ENCODE peak calls at places on chromosome 13, in seven cellular contexts. One of them, this sample, is unnamed.

GRCh38 chr13:43309301-43309700 is 285.9 kb downstream of the DNAJC15 start:
- DNase-seq in CD4-positive, CD25-positive, alpha-beta regulatory T cell: no peak
- DNase-seq in stomach: no peak
- DNase-seq in lower lobe of right lung: no peak
- DNase-seq in ovary: no peak
- DNase-seq in osteoblast: no peak
- DNase-seq in heart left ventricle: no peak
- DNase-seq in this sample: no peak

GRCh38 chr13:34469212-34469983 is 472.7 kb upstream of the NBEA start:
- DNase-seq in CD4-positive, CD25-positive, alpha-beta regulatory T cell: no peak
- DNase-seq in stomach: no peak
- DNase-seq in lower lobe of right lung: no peak
- DNase-seq in ovary: no peak
- DNase-seq in osteoblast: no peak
- DNase-seq in heart left ventricle: no peak
- DNase-seq in this sample: no peak

GRCh38 chr13:49308104-49308875 is 60.6 kb downstream of the CDADC1 start:
- DNase-seq in CD4-positive, CD25-positive, alpha-beta regulatory T cell: no peak
- DNase-seq in stomach: peak; percentile 86
- DNase-seq in lower lobe of right lung: peak; percentile 64
- DNase-seq in ovary: peak; percentile 90
- DNase-seq in osteoblast: peak; percentile 90
- DNase-seq in heart left ventricle: peak; percentile 87
- DNase-seq in this sample: no peak

GRCh38 chr13:34867590-34867989 is 74.5 kb upstream of the NBEA start:
- DNase-seq in CD4-positive, CD25-positive, alpha-beta regulatory T cell: no peak
- DNase-seq in stomach: no peak
- DNase-seq in lower lobe of right lung: no peak
- DNase-seq in ovary: no peak
- DNase-seq in osteoblast: no peak
- DNase-seq in heart left ventricle: no peak
- DNase-seq in this sample: no peak

GRCh38 chr13:32415019-32415418 is 12.9 kb downstream of the N4BP2L1 start:
- DNase-seq in CD4-positive, CD25-positive, alpha-beta regulatory T cell: peak; percentile 11
- DNase-seq in stomach: no peak
- DNase-seq in lower lobe of right lung: no peak
- DNase-seq in ovary: no peak
- DNase-seq in osteoblast: no peak
- DNase-seq in heart left ventricle: no peak
- DNase-seq in this sample: no peak

GRCh38 chr13:31862828-31863227 is 123.5 kb downstream of the RXFP2 start:
- DNase-seq in CD4-positive, CD25-positive, alpha-beta regulatory T cell: no peak
- DNase-seq in stomach: no peak
- DNase-seq in lower lobe of right lung: no peak
- DNase-seq in ovary: no peak
- DNase-seq in osteoblast: no peak
- DNase-seq in heart left ventricle: no peak
- DNase-seq in this sample: no peak

GRCh38 chr13:113123226-113124150 is 889 bp downstream of the F10 start:
- DNase-seq in CD4-positive, CD25-positive, alpha-beta regulatory T cell: no peak
- DNase-seq in stomach: no peak
- DNase-seq in lower lobe of right lung: peak; percentile 41
- DNase-seq in ovary: no peak
- DNase-seq in osteoblast: peak; percentile 59
- DNase-seq in heart left ventricle: no peak
- DNase-seq in this sample: no peak

GRCh38 chr13:91304740-91305139 is 42.7 kb upstream of the MIR17HG start:
- DNase-seq in CD4-positive, CD25-positive, alpha-beta regulatory T cell: no peak
- DNase-seq in stomach: no peak
- DNase-seq in lower lobe of right lung: no peak
- DNase-seq in ovary: no peak
- DNase-seq in osteoblast: no peak
- DNase-seq in heart left ventricle: no peak
- DNase-seq in this sample: no peak

GRCh38 chr13:89457977-89458376 is 1786.8 kb downstream of the SLITRK5 start:
- DNase-seq in CD4-positive, CD25-positive, alpha-beta regulatory T cell: no peak
- DNase-seq in stomach: no peak
- DNase-seq in lower lobe of right lung: no peak
- DNase-seq in ovary: no peak
- DNase-seq in osteoblast: no peak
- DNase-seq in heart left ventricle: no peak
- DNase-seq in this sample: no peak

GRCh38 chr13:51396352-51396751 is 56.5 kb downstream of the INTS6 start:
- DNase-seq in CD4-positive, CD25-positive, alpha-beta regulatory T cell: no peak
- DNase-seq in stomach: no peak
- DNase-seq in lower lobe of right lung: no peak
- DNase-seq in ovary: no peak
- DNase-seq in osteoblast: peak; percentile 39
- DNase-seq in heart left ventricle: no peak
- DNase-seq in this sample: no peak

GRCh38 chr13:97659602-97660001 is 225.6 kb downstream of the RAP2A start:
- DNase-seq in CD4-positive, CD25-positive, alpha-beta regulatory T cell: no peak
- DNase-seq in stomach: no peak
- DNase-seq in lower lobe of right lung: no peak
- DNase-seq in ovary: no peak
- DNase-seq in osteoblast: no peak
- DNase-seq in heart left ventricle: no peak
- DNase-seq in this sample: no peak

GRCh38 chr13:106155411-106155810 is 380.1 kb downstream of the EFNB2 start:
- DNase-seq in CD4-positive, CD25-positive, alpha-beta regulatory T cell: no peak
- DNase-seq in stomach: no peak
- DNase-seq in lower lobe of right lung: no peak
- DNase-seq in ovary: no peak
- DNase-seq in osteoblast: peak; percentile 27
- DNase-seq in heart left ventricle: no peak
- DNase-seq in this sample: no peak

GRCh38 chr13:94480672-94481145 is 1.2 kb upstream of the DCT start:
- DNase-seq in CD4-positive, CD25-positive, alpha-beta regulatory T cell: no peak
- DNase-seq in stomach: no peak
- DNase-seq in lower lobe of right lung: no peak
- DNase-seq in ovary: no peak
- DNase-seq in osteoblast: peak; percentile 42
- DNase-seq in heart left ventricle: peak; percentile 36
- DNase-seq in this sample: no peak

GRCh38 chr13:32645854-32646253 is 59.6 kb downstream of the PDS5B start:
- DNase-seq in CD4-positive, CD25-positive, alpha-beta regulatory T cell: no peak
- DNase-seq in stomach: no peak
- DNase-seq in lower lobe of right lung: no peak
- DNase-seq in ovary: no peak
- DNase-seq in osteoblast: no peak
- DNase-seq in heart left ventricle: no peak
- DNase-seq in this sample: no peak

GRCh38 chr13:114311908-114312307 is 2.4 kb upstream of the CHAMP1 start:
- DNase-seq in CD4-positive, CD25-positive, alpha-beta regulatory T cell: no peak
- DNase-seq in stomach: no peak
- DNase-seq in lower lobe of right lung: no peak
- DNase-seq in ovary: no peak
- DNase-seq in osteoblast: no peak
- DNase-seq in heart left ventricle: no peak
- DNase-seq in this sample: no peak

GRCh38 chr13:37386276-37386675 is 212.3 kb downstream of the POSTN start:
- DNase-seq in CD4-positive, CD25-positive, alpha-beta regulatory T cell: no peak
- DNase-seq in stomach: no peak
- DNase-seq in lower lobe of right lung: no peak
- DNase-seq in ovary: no peak
- DNase-seq in osteoblast: no peak
- DNase-seq in heart left ventricle: no peak
- DNase-seq in this sample: no peak

GRCh38 chr13:96159731-96160130 is 69.8 kb downstream of the HS6ST3 start:
- DNase-seq in CD4-positive, CD25-positive, alpha-beta regulatory T cell: no peak
- DNase-seq in stomach: no peak
- DNase-seq in lower lobe of right lung: no peak
- DNase-seq in ovary: no peak
- DNase-seq in osteoblast: no peak
- DNase-seq in heart left ventricle: no peak
- DNase-seq in this sample: no peak

GRCh38 chr13:110306960-110307696 is at the start of the genes COL4A1 and COL4A2:
- DNase-seq in CD4-positive, CD25-positive, alpha-beta regulatory T cell: no peak
- DNase-seq in stomach: no peak
- DNase-seq in lower lobe of right lung: peak; percentile 68
- DNase-seq in ovary: peak; percentile 89
- DNase-seq in osteoblast: peak; percentile 91
- DNase-seq in heart left ventricle: peak; percentile 88
- DNase-seq in this sample: no peak

GRCh38 chr13:25213716-25214115 is 41.6 kb upstream of the AMER2 start:
- DNase-seq in CD4-positive, CD25-positive, alpha-beta regulatory T cell: no peak
- DNase-seq in stomach: no peak
- DNase-seq in lower lobe of right lung: no peak
- DNase-seq in ovary: no peak
- DNase-seq in osteoblast: no peak
- DNase-seq in heart left ventricle: no peak
- DNase-seq in this sample: no peak

GRCh38 chr13:92802776-92803175 is 423.8 kb upstream of the GPC6 start:
- DNase-seq in CD4-positive, CD25-positive, alpha-beta regulatory T cell: no peak
- DNase-seq in stomach: no peak
- DNase-seq in lower lobe of right lung: no peak
- DNase-seq in ovary: no peak
- DNase-seq in osteoblast: no peak
- DNase-seq in heart left ventricle: no peak
- DNase-seq in this sample: no peak

GRCh38 chr13:114116734-114117133 is 15.7 kb downstream of the RASA3 start:
- DNase-seq in CD4-positive, CD25-positive, alpha-beta regulatory T cell: no peak
- DNase-seq in stomach: no peak
- DNase-seq in lower lobe of right lung: no peak
- DNase-seq in ovary: peak; percentile 3
- DNase-seq in osteoblast: no peak
- DNase-seq in heart left ventricle: no peak
- DNase-seq in this sample: no peak

GRCh38 chr13:79267560-79267959 is 138.5 kb downstream of the RBM26 start:
- DNase-seq in CD4-positive, CD25-positive, alpha-beta regulatory T cell: no peak
- DNase-seq in stomach: no peak
- DNase-seq in lower lobe of right lung: no peak
- DNase-seq in ovary: no peak
- DNase-seq in osteoblast: no peak
- DNase-seq in heart left ventricle: no peak
- DNase-seq in this sample: no peak
- H3K4me3 ChIP-seq in CD4-positive, CD25-positive, alpha-beta regulatory T cell: no peak overlapping the region
- H3K4me3 ChIP-seq in stomach: no peak overlapping the region
- H3K4me3 ChIP-seq in lower lobe of right lung: no peak overlapping the region
- H3K4me3 ChIP-seq in ovary: no peak overlapping the region
- H3K4me3 ChIP-seq in osteoblast: no peak overlapping the region
- H3K4me3 ChIP-seq in heart left ventricle: no peak overlapping the region
- H3K4me3 ChIP-seq in this sample: no peak overlapping the region

DNA sequence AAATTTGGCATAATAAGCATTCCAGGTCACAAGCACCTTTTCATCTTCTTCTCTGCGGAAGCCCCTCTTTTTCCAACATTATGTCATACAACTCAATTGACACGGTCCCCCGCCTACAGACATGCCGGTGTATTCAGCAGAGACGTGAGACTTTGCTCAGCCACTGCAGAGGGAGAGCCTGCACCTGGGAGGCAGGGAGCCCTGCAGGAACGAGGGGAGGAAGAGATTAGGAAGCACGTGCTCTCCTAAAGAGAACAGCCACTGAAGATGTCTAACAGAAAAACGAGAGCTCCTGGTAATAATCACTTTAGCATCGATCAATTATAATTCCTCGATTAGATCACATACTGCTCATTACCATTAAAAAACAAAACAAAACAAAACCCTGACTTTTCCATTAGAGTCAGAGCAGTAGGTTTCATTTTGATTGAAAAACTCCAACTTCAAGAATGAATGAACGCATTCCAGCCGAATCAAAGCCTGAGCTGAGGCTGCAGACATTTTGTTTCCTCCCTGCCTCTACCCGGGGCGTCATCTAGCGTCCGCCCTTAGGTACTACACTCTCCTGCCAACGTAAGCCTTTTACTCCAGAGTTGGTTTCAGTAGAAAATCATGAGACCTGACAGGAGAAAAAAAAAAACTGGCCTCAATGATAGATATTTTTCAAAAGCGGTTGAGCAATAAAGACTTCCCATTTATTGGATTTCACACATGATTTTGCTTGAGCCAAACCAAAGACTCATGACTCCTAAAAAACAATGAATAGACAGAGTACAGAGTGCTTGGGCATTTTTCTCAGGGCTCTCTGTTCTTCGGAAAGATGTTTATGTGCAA is 194.5 kb downstream of the KATNAL1 start:
- DNase-seq in CD4-positive, CD25-positive, alpha-beta regulatory T cell: peak; percentile 81
- DNase-seq in stomach: peak; percentile 85
- DNase-seq in lower lobe of right lung: peak; percentile 79
- DNase-seq in ovary: peak; percentile 75
- DNase-seq in osteoblast: peak; percentile 95
- DNase-seq in heart left ventricle: peak; percentile 75
- DNase-seq in this sample: peak; percentile 88
- H3K4me3 ChIP-seq in CD4-positive, CD25-positive, alpha-beta regulatory T cell: peak overlapping the region; percentile 81
- H3K4me3 ChIP-seq in stomach: no peak overlapping the region
- H3K4me3 ChIP-seq in lower lobe of right lung: peak overlapping the region; percentile 1
- H3K4me3 ChIP-seq in ovary: no peak overlapping the region
- H3K4me3 ChIP-seq in osteoblast: peak overlapping the region; percentile 59
- H3K4me3 ChIP-seq in heart left ventricle: no peak overlapping the region
- H3K4me3 ChIP-seq in this sample: peak overlapping the region; percentile 36

GRCh38 chr13:26474286-26474685 is 83.2 kb upstream of the WASF3 start:
- DNase-seq in CD4-positive, CD25-positive, alpha-beta regulatory T cell: no peak
- DNase-seq in stomach: no peak
- DNase-seq in lower lobe of right lung: no peak
- DNase-seq in ovary: no peak
- DNase-seq in osteoblast: no peak
- DNase-seq in heart left ventricle: no peak
- DNase-seq in this sample: no peak

GRCh38 chr13:26476744-26477129 is 80.7 kb upstream of the WASF3 start:
- DNase-seq in CD4-positive, CD25-positive, alpha-beta regulatory T cell: no peak
- DNase-seq in stomach: no peak
- DNase-seq in lower lobe of right lung: no peak
- DNase-seq in ovary: no peak
- DNase-seq in osteoblast: no peak
- DNase-seq in heart left ventricle: no peak
- DNase-seq in this sample: no peak

GRCh38 chr13:26473571-26474230 is 83.8 kb upstream of the WASF3 start:
- DNase-seq in CD4-positive, CD25-positive, alpha-beta regulatory T cell: no peak
- DNase-seq in stomach: no peak
- DNase-seq in lower lobe of right lung: no peak
- DNase-seq in ovary: no peak
- DNase-seq in osteoblast: no peak
- DNase-seq in heart left ventricle: no peak
- DNase-seq in this sample: no peak

GRCh38 chr13:26476111-26476743 is 81.3 kb upstream of the WASF3 start:
- DNase-seq in CD4-positive, CD25-positive, alpha-beta regulatory T cell: no peak
- DNase-seq in stomach: no peak
- DNase-seq in lower lobe of right lung: no peak
- DNase-seq in ovary: no peak
- DNase-seq in osteoblast: peak; percentile 89
- DNase-seq in heart left ventricle: peak; percentile 63
- DNase-seq in this sample: no peak

GRCh38 chr13:26475176-26476110 is 82.0 kb upstream of the WASF3 start:
- DNase-seq in CD4-positive, CD25-positive, alpha-beta regulatory T cell: no peak
- DNase-seq in stomach: no peak
- DNase-seq in lower lobe of right lung: no peak
- DNase-seq in ovary: no peak
- DNase-seq in osteoblast: no peak
- DNase-seq in heart left ventricle: no peak
- DNase-seq in this sample: no peak
- H3K4me3 ChIP-seq in CD4-positive, CD25-positive, alpha-beta regulatory T cell: no peak overlapping the region
- H3K4me3 ChIP-seq in stomach: no peak overlapping the region
- H3K4me3 ChIP-seq in lower lobe of right lung: no peak overlapping the region
- H3K4me3 ChIP-seq in ovary: no peak overlapping the region
- H3K4me3 ChIP-seq in osteoblast: peak overlapping the region; percentile 65
- H3K4me3 ChIP-seq in heart left ventricle: peak overlapping the region; percentile 41
- H3K4me3 ChIP-seq in this sample: no peak overlapping the region

DNA sequence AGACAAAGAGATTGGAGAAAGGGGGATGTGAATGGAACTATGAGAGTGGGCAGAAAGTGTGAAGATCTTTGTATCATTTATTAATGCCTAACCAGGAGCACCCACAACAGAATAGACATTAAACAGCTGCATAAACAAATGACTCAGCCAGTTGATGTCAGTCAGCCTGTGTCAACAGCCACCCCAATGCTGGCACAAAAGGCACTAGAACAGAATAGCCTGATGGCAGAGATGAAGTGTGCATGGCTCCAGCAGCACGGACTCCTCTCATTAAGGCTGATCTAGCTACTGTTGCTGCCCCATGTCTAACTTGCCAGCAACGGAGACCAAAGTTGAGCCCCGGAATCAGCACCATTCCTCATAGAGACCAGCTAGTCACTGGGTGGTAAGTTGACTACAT is 7.8 kb downstream of the CPB2 start:
- DNase-seq in CD4-positive, CD25-positive, alpha-beta regulatory T cell: no peak
- DNase-seq in stomach: no peak
- DNase-seq in lower lobe of right lung: no peak
- DNase-seq in ovary: no peak
- DNase-seq in osteoblast: no peak
- DNase-seq in heart left ventricle: no peak
- DNase-seq in this sample: no peak
- H3K4me3 ChIP-seq in CD4-positive, CD25-positive, alpha-beta regulatory T cell: no peak overlapping the region
- H3K4me3 ChIP-seq in stomach: no peak overlapping the region
- H3K4me3 ChIP-seq in lower lobe of right lung: no peak overlapping the region
- H3K4me3 ChIP-seq in ovary: no peak overlapping the region
- H3K4me3 ChIP-seq in osteoblast: no peak overlapping the region
- H3K4me3 ChIP-seq in heart left ventricle: no peak overlapping the region
- H3K4me3 ChIP-seq in this sample: no peak overlapping the region

This sample was measured in Jurkat, Clone E6-1.